ENCODE peak calls at places on chromosomes 16 and 17, in nine cellular contexts. One of them, this sample, is unnamed.

GRCh38 chr17:56319531-56319930 is 166.3 kb downstream of the ANKFN1 start:
- DNase-seq in stomach: no peak
- DNase-seq in sigmoid colon: no peak
- DNase-seq in suprapubic skin: no peak
- DNase-seq in HCT116: peak
- DNase-seq in GM12891: peak
- DNase-seq in H1: no peak
- DNase-seq in transverse colon: no peak
- DNase-seq in GM12878: peak
- DNase-seq in this sample: no peak

GRCh38 chr17:40854175-40854814 is 12.7 kb downstream of the KRT12 start:
- DNase-seq in stomach: no peak
- DNase-seq in sigmoid colon: no peak
- DNase-seq in suprapubic skin: no peak
- DNase-seq in HCT116: peak
- DNase-seq in GM12891: no peak
- DNase-seq in H1: no peak
- DNase-seq in transverse colon: no peak
- DNase-seq in GM12878: no peak
- DNase-seq in this sample: no peak

GRCh38 chr16:53523126-53523804 is 20.3 kb upstream of the AKTIP start:
- DNase-seq in stomach: no peak
- DNase-seq in sigmoid colon: no peak
- DNase-seq in suprapubic skin: no peak
- DNase-seq in HCT116: no peak
- DNase-seq in GM12891: no peak
- DNase-seq in H1: no peak
- DNase-seq in transverse colon: no peak
- DNase-seq in GM12878: no peak
- DNase-seq in this sample: no peak

GRCh38 chr17:16417896-16418683 is 2.7 kb downstream of the TRPV2 start:
- DNase-seq in stomach: no peak
- DNase-seq in sigmoid colon: no peak
- DNase-seq in suprapubic skin: no peak
- DNase-seq in HCT116: no peak
- DNase-seq in GM12891: no peak
- DNase-seq in H1: no peak
- DNase-seq in transverse colon: no peak
- DNase-seq in GM12878: no peak
- DNase-seq in this sample: no peak

GRCh38 chr16:8963010-8963824 is 489 bp downstream of the USP7 start:
- DNase-seq in stomach: no peak
- DNase-seq in sigmoid colon: no peak
- DNase-seq in suprapubic skin: no peak
- DNase-seq in HCT116: no peak
- DNase-seq in GM12891: no peak
- DNase-seq in H1: peak
- DNase-seq in transverse colon: no peak
- DNase-seq in GM12878: no peak
- DNase-seq in this sample: no peak

GRCh38 chr17:48610282-48611211 is at the start of gene HOXB7:
- DNase-seq in stomach: peak
- DNase-seq in sigmoid colon: peak
- DNase-seq in suprapubic skin: peak
- DNase-seq in HCT116: no peak
- DNase-seq in GM12891: no peak
- DNase-seq in H1: no peak
- DNase-seq in transverse colon: peak
- DNase-seq in GM12878: no peak
- DNase-seq in this sample: peak

GRCh38 chr17:75693500-75694481 is 26.7 kb downstream of the SAP30BP start:
- DNase-seq in stomach: no peak
- DNase-seq in sigmoid colon: peak
- DNase-seq in suprapubic skin: peak
- DNase-seq in HCT116: peak
- DNase-seq in GM12891: no peak
- DNase-seq in H1: no peak
- DNase-seq in transverse colon: peak
- DNase-seq in GM12878: no peak
- DNase-seq in this sample: no peak

GRCh38 chr16:19210175-19210924 is 42.3 kb downstream of the SYT17 start:
- DNase-seq in stomach: peak
- DNase-seq in sigmoid colon: no peak
- DNase-seq in suprapubic skin: no peak
- DNase-seq in HCT116: peak
- DNase-seq in GM12891: peak
- DNase-seq in H1: no peak
- DNase-seq in transverse colon: no peak
- DNase-seq in GM12878: peak
- DNase-seq in this sample: peak

GRCh38 chr16:29673501-29673900 is 5.5 kb upstream of the QPRT start:
- DNase-seq in stomach: no peak
- DNase-seq in sigmoid colon: no peak
- DNase-seq in suprapubic skin: no peak
- DNase-seq in HCT116: no peak
- DNase-seq in GM12891: no peak
- DNase-seq in H1: no peak
- DNase-seq in transverse colon: no peak
- DNase-seq in GM12878: no peak
- DNase-seq in this sample: no peak

GRCh38 chr17:45849536-45849990 is 4.9 kb downstream of the SPPL2C start:
- DNase-seq in stomach: no peak
- DNase-seq in sigmoid colon: no peak
- DNase-seq in suprapubic skin: no peak
- DNase-seq in HCT116: no peak
- DNase-seq in GM12891: no peak
- DNase-seq in H1: no peak
- DNase-seq in transverse colon: no peak
- DNase-seq in GM12878: no peak
- DNase-seq in this sample: no peak

GRCh38 chr16:59597269-59597668 is 863.2 kb upstream of the GOT2 start:
- DNase-seq in stomach: no peak
- DNase-seq in sigmoid colon: no peak
- DNase-seq in suprapubic skin: no peak
- DNase-seq in HCT116: no peak
- DNase-seq in GM12891: no peak
- DNase-seq in H1: no peak
- DNase-seq in transverse colon: no peak
- DNase-seq in GM12878: no peak
- DNase-seq in this sample: no peak

GRCh38 chr17:218711-219110 is 37.3 kb upstream of the DOC2B start:
- DNase-seq in stomach: no peak
- DNase-seq in sigmoid colon: peak
- DNase-seq in suprapubic skin: peak
- DNase-seq in HCT116: no peak
- DNase-seq in GM12891: no peak
- DNase-seq in H1: no peak
- DNase-seq in transverse colon: no peak
- DNase-seq in GM12878: no peak
- DNase-seq in this sample: no peak

GRCh38 chr17:49843774-49844350 is 4.0 kb downstream of the TAC4 start:
- DNase-seq in stomach: no peak
- DNase-seq in sigmoid colon: peak
- DNase-seq in suprapubic skin: no peak
- DNase-seq in HCT116: no peak
- DNase-seq in GM12891: no peak
- DNase-seq in H1: peak
- DNase-seq in transverse colon: no peak
- DNase-seq in GM12878: no peak
- DNase-seq in this sample: no peak

GRCh38 chr17:30831663-30832437 is at the start of gene ATAD5:
- DNase-seq in stomach: peak
- DNase-seq in sigmoid colon: peak
- DNase-seq in suprapubic skin: peak
- DNase-seq in HCT116: peak
- DNase-seq in GM12891: peak
- DNase-seq in H1: peak
- DNase-seq in transverse colon: peak
- DNase-seq in GM12878: peak
- DNase-seq in this sample: peak
- TF ChIP-seq POLR2A in stomach: no peak
- TF ChIP-seq POLR2A in sigmoid colon: no peak
- TF ChIP-seq POLR2A in suprapubic skin: no peak
- TF ChIP-seq POLR2A in HCT116: no peak
- TF ChIP-seq POLR2A in GM12891: peak
- TF ChIP-seq POLR2A in H1: peak
- TF ChIP-seq POLR2A in transverse colon: no peak
- TF ChIP-seq POLR2A in GM12878: peak
- TF ChIP-seq POLR2A in this sample: peak

DNA sequence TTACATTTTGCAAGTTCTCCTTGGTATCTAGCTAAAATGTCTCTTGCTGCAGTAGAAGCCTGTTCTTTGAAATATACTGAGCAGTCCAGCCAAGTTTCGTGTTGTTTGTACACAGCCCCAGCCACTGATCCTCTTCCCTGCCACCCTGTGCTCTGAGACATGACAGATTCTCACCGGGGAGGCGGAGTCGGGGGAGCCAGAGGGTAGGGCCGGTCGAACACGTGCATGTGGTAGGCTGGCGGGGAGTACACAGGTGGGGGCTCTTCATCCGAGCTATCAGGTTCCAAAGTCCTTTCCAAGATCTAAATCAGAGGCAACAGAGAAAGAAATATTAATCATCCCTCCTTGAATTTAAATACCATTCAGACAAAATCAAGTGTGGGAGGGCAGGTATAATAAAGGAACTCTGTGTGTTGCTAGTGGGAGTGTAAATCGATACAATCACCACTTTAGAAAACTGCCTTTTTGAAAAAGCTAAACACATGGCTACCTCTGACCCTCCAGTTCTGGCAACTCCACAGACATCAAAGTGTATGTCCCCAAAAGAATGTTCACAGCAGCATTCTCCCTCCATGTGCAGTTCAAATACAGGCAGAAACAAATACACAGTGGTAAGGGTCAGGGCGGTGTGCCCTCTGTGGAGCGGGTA is 29.7 kb upstream of the MRPS23 start:
- DNase-seq in stomach: no peak
- DNase-seq in sigmoid colon: no peak
- DNase-seq in suprapubic skin: no peak
- DNase-seq in HCT116: no peak
- DNase-seq in GM12891: no peak
- DNase-seq in H1: no peak
- DNase-seq in transverse colon: no peak
- DNase-seq in GM12878: no peak
- DNase-seq in this sample: no peak
- TF ChIP-seq POLR2AphosphoS5 in stomach: no peak
- TF ChIP-seq POLR2AphosphoS5 in sigmoid colon: no peak
- TF ChIP-seq POLR2AphosphoS5 in suprapubic skin: no peak
- TF ChIP-seq POLR2AphosphoS5 in HCT116: no peak
- TF ChIP-seq POLR2AphosphoS5 in GM12891: no peak
- TF ChIP-seq POLR2AphosphoS5 in H1: no peak
- TF ChIP-seq POLR2AphosphoS5 in transverse colon: no peak
- TF ChIP-seq POLR2AphosphoS5 in GM12878: no peak
- TF ChIP-seq POLR2AphosphoS5 in this sample: no peak

DNA sequence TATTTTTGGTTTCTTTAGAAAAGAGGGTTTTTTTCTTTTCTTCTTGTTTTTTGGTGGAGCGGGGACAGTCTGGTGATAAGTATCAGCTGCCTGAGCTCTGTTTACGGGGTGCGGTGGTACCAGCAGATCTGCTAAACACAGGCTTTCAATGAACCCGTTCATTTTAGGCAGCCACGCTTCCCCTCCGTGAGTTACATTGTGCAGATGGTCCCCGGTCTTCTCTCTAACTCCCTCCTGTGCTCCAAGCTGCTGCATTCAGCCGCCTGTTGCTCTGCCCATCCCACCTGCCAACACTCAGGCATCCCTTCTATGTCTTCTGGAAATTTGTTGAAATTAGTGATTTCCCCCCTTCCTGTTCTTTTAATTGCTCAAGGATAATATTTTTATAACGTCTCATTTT is 82.1 kb upstream of the ELAC2 start:
- DNase-seq in stomach: no peak
- DNase-seq in sigmoid colon: no peak
- DNase-seq in suprapubic skin: no peak
- DNase-seq in HCT116: no peak
- DNase-seq in GM12891: no peak
- DNase-seq in H1: no peak
- DNase-seq in transverse colon: no peak
- DNase-seq in GM12878: no peak
- DNase-seq in this sample: no peak
- TF ChIP-seq POLR2A in stomach: no peak
- TF ChIP-seq POLR2A in sigmoid colon: no peak
- TF ChIP-seq POLR2A in suprapubic skin: no peak
- TF ChIP-seq POLR2A in HCT116: no peak
- TF ChIP-seq POLR2A in GM12891: no peak
- TF ChIP-seq POLR2A in H1: no peak
- TF ChIP-seq POLR2A in transverse colon: no peak
- TF ChIP-seq POLR2A in GM12878: no peak
- TF ChIP-seq POLR2A in this sample: no peak

GRCh38 chr17:63433746-63434591 is 12.1 kb downstream of the CYB561 start:
- DNase-seq in stomach: peak
- DNase-seq in sigmoid colon: peak
- DNase-seq in suprapubic skin: peak
- DNase-seq in HCT116: no peak
- DNase-seq in GM12891: no peak
- DNase-seq in H1: no peak
- DNase-seq in transverse colon: peak
- DNase-seq in GM12878: no peak
- DNase-seq in this sample: no peak
- TF ChIP-seq POLR2AphosphoS5 in stomach: peak
- TF ChIP-seq POLR2AphosphoS5 in sigmoid colon: peak
- TF ChIP-seq POLR2AphosphoS5 in suprapubic skin: no peak
- TF ChIP-seq POLR2AphosphoS5 in HCT116: no peak
- TF ChIP-seq POLR2AphosphoS5 in GM12891: no peak
- TF ChIP-seq POLR2AphosphoS5 in H1: no peak
- TF ChIP-seq POLR2AphosphoS5 in transverse colon: no peak
- TF ChIP-seq POLR2AphosphoS5 in GM12878: no peak
- TF ChIP-seq POLR2AphosphoS5 in this sample: no peak

DNA sequence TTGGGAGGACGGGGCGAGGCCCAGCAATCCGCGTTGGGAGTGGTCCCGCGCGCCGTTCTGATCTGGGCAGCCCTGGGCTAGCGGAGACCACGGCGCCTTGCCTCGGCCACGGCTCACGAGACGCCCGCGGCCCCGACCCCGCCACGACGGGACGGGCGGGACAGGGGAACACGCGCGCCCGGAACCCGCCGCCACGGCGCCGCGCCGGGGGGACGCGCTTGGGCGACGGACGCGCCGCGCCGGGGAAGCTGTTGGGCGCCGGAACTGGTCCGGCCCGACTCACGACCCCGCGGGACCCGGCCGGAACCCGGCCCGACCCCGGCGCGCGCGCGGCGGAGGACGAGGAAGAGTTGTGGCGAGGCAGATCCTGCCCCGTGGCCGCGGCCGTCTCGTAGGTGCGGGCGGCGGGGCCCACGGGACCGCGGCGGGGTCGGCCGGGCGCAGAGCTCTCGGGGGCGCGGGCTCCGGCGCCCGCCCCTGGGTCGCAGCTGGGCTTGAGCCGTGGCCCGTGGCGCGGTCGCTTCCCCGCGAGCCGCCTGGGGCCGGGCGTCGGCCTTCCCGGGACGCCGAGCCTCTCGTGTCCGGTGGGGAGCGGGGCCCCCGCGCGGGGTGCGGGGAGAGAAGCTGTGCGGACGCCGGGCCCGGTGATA is at the start of gene ACSF3:
- DNase-seq in stomach: peak
- DNase-seq in sigmoid colon: peak
- DNase-seq in suprapubic skin: no peak
- DNase-seq in HCT116: no peak
- DNase-seq in GM12891: peak
- DNase-seq in H1: peak
- DNase-seq in transverse colon: peak
- DNase-seq in GM12878: no peak
- DNase-seq in this sample: peak
- TF ChIP-seq POLR2A in stomach: no peak
- TF ChIP-seq POLR2A in sigmoid colon: no peak
- TF ChIP-seq POLR2A in suprapubic skin: peak
- TF ChIP-seq POLR2A in HCT116: peak
- TF ChIP-seq POLR2A in GM12891: no peak
- TF ChIP-seq POLR2A in H1: no peak
- TF ChIP-seq POLR2A in transverse colon: no peak
- TF ChIP-seq POLR2A in GM12878: peak
- TF ChIP-seq POLR2A in this sample: peak

This sample was measured in GM12892.